ENCODE peak calls at places on chromosomes 4 and X, in six cellular contexts. Z, H, O, Y, T and J are unnamed samples. For H3K4me1, the result is how much of the 10 kb centered on the place peaks cover.

GRCh38 chr4:55372259-55372658 is 23.5 kb upstream of the TMEM165 start:
- DNase-seq in H (no peak), T (no peak), O (no peak), Z (no peak), Y (no peak), J (no peak)

GRCh38 chr4:90328558-90328957 is 201.4 kb downstream of the CCSER1 start:
- DNase-seq in O (no peak), Z (peak), Y (no peak), H (no peak), T (peak), J (no peak)

GRCh38 chr4:815464-816146 is 10.3 kb downstream of the CPLX1 start:
- DNase-seq in Z (no peak), T (no peak), H (peak), O (no peak), Y (no peak), J (peak)

GRCh38 chr4:144666539-144667175 is 20.7 kb downstream of the HHIP start:
- DNase-seq in T (peak), H (no peak), Y (no peak), Z (no peak), O (no peak), J (no peak)

GRCh38 chr4:1809754-1810502 is 16.8 kb downstream of the FGFR3 start:
- DNase-seq in O (peak), T (no peak), Y (peak), H (peak), Z (peak), J (peak)

GRCh38 chr4:80586716-80587115 is 251.2 kb downstream of the CFAP299 start:
- DNase-seq in Y (no peak), O (no peak), T (no peak), Z (no peak), H (no peak), J (no peak)

GRCh38 chrX:106284431-106285025 is 116.4 kb downstream of the PWWP3B start:
- DNase-seq in O (no peak), Z (no peak), T (no peak), H (no peak), Y (no peak), J (no peak)

GRCh38 chrX:40145001-40145631 is 47.4 kb upstream of the BCOR start:
- DNase-seq in Y (no peak), T (no peak), Z (no peak), O (peak), H (no peak), J (no peak)

GRCh38 chrX:47174846-47175587 is 18.6 kb upstream of the UBA1 start:
- DNase-seq in T (no peak), Z (no peak), H (no peak), Y (no peak), O (no peak), J (no peak)

GRCh38 chr4:143344774-143345173 is 8.1 kb downstream of the GAB1 start:
- DNase-seq in H (no peak), T (peak), Z (no peak), O (no peak), Y (no peak), J (no peak)

GRCh38 chr4:177285953-177286352 is 23.7 kb upstream of the NEIL3 start:
- DNase-seq in Z (no peak), Y (no peak), H (no peak), O (peak), T (no peak), J (no peak)

GRCh38 chrX:45748443-45748842 is 547.8 kb upstream of the DIPK2B start:
- DNase-seq in T (peak), Z (no peak), Y (no peak), O (no peak), H (no peak), J (no peak)

GRCh38 chrX:13650318-13650717 is 2.6 kb upstream of the TCEANC start:
- DNase-seq in O (no peak), H (no peak), Y (no peak), T (no peak), Z (no peak), J (no peak)

GRCh38 chrX:13647709-13648212 is 5.2 kb upstream of the TCEANC start:
- DNase-seq in Z (peak), H (peak), Y (no peak), T (peak), O (no peak), J (no peak)

GRCh38 chrX:13649823-13650222 is 3.1 kb upstream of the TCEANC start:
- DNase-seq in T (peak), O (no peak), Y (no peak), Z (no peak), H (no peak), J (no peak)

GRCh38 chrX:13646154-13646549 is 6.8 kb upstream of the TCEANC start:
- DNase-seq in H (peak), O (peak), T (peak), Y (peak), Z (peak), J (peak)

DNA sequence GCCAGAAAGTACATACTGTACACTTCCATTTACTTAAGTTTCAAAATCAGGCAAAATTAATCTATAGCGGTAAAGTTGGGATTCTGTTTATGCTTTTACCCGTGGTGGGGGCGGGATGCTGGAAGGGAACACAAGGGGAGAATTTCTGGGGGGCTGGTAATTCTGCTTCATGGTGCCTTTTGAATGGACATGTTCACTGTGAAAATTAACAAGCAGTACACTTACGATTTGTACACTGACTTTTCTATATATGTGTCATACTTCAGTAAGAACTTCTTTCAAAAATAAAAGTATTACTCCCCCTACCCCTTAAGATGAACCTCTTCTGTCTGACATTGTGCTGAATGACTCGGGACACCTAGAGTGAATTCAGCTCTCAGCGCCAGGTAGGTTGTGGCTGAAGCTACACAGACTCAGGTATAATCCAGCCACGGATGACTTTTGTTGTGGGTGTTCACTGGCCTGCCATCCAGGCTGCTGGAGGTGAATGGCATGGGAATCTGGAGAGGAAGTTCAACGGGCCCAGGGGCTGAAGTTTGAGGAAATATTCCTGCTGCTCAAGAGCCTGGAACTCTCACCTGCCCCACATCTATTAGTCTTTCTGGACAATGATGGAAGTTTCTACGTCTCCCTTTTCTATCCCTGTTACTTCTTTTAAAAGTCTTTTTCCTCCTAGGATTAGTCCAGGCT is 7.3 kb upstream of the TCEANC start:
- DNase-seq in Z (no peak), H (no peak), O (no peak), T (no peak), Y (no peak), J (no peak)
- H2AFZ ChIP-seq in Z (no peak), H (no peak), O (no peak), T (peak), Y (no peak), J (no peak)

GRCh38 chr4:169202143-169202699 is 68.5 kb downstream of the SH3RF1 start:
- DNase-seq in Z (no peak), O (no peak), H (peak), Y (no peak), T (no peak), J (no peak)
- H3K4me1 ChIP-seq in Z (under half), O (under half), H (under half), Y (under half), T (under half), J (under half)

DNA sequence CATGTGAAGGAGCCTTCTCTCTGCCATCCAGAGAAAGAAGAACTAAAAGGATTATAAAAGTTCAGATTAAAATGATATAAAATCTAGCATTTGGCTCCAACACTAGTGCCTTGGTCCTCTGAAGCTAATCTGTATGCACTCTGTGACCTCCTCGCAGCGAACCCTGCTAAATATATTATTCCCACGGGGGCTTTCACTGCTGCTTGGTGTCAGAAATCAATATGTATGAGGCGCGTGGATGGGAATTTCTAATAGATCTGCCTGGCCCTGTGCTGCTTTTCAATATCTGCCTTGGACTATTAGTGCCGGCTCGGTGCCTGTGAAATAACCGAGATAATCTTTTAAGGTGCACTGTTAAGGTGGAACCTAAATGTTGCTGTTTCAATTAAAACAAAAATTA is 69.7 kb downstream of the CXXC4 start:
- DNase-seq in T (no peak), Y (no peak), O (no peak), H (no peak), Z (no peak), J (no peak)
- H3K4me3 ChIP-seq in T (peak), Y (no peak), O (no peak), H (no peak), Z (no peak), J (no peak)

GRCh38 chr4:105659190-105659589 is 49.3 kb downstream of the INTS12 start:
- DNase-seq in T (no peak), H (no peak), Z (no peak), O (no peak), Y (no peak), J (no peak)

GRCh38 chr4:105666693-105667092 is 41.8 kb downstream of the INTS12 start:
- DNase-seq in Y (no peak), H (no peak), O (no peak), T (peak), Z (no peak), J (peak)

GRCh38 chr4:105657117-105657765 is 51.2 kb downstream of the INTS12 start:
- DNase-seq in O (no peak), Z (no peak), T (peak), Y (no peak), H (no peak), J (no peak)

GRCh38 chr4:105661028-105661427 is 47.5 kb downstream of the INTS12 start:
- DNase-seq in H (no peak), Z (no peak), Y (no peak), T (no peak), O (no peak), J (no peak)

DNA sequence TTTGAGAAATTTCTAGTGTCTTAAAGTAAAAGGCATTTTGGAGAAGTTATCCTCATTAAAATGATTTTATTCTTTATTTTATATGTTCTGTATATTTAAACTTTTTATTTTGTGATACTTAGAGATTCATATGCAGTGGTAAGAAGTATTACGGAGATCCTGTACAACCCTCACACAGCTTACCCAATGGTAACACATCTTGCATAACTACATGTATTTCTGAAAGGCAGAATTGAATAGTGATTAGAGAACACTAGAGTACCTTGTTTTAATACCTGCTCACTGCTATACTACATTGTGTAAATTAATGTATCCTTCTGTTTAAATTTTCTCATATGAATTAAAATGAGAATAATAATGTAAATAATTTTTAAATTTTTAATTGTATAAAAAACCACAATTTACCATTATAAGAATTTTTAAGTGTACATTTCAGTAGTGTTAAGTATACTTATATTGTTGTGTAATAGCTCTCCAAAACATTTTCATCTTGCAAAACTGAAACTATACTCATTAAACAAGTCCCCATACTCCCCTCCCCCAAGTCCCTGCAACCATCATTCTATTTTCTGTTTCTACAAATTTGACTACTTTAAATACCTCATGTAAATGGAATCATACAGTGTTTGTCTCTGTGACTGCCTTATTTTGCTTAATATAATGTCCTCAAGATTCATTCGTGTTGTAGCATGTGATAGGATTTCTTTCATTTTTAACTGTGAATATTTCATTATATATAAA is 45.4 kb downstream of the INTS12 start:
- DNase-seq in H (no peak), O (no peak), T (no peak), Z (no peak), Y (no peak), J (no peak)
- H2AFZ ChIP-seq in H (no peak), O (no peak), T (no peak), Z (no peak), Y (no peak), J (no peak)